ENCODE peak calls at places on chromosomes 5 and 9, in six cellular contexts. B, M, J, A, Y and H are unnamed samples.

GRCh38 chr5:134468921-134469400 is 56.5 kb upstream of the JADE2 start:
- DNase-seq in A (no peak), M (no peak), Y (no peak), B (no peak), J (no peak), H (no peak)

GRCh38 chr5:36688722-36689121 is 82.3 kb downstream of the SLC1A3 start:
- DNase-seq in A (no peak), Y (no peak), M (no peak), J (peak; percentile 40), B (no peak), H (no peak)

GRCh38 chr5:44953078-44953477 is 144.3 kb downstream of the MRPS30 start:
- DNase-seq in A (no peak), M (no peak), Y (no peak), B (no peak), J (no peak), H (no peak)

GRCh38 chr9:87844471-87844870 is 38.2 kb upstream of the SPATA31E1 start:
- DNase-seq in B (no peak), J (no peak), Y (no peak), M (no peak), A (no peak), H (no peak)

GRCh38 chr5:131749138-131749537 is 47.7 kb downstream of the FNIP1 start:
- DNase-seq in M (no peak), J (no peak), B (no peak), A (no peak), Y (no peak), H (no peak)

GRCh38 chr5:160188151-160188967 is 40.9 kb upstream of the FABP6 start:
- DNase-seq in Y (no peak), A (peak; percentile 48), J (peak; percentile 78), B (peak; percentile 64), M (no peak), H (peak; percentile 83)

GRCh38 chr5:177133845-177134652 is 476 bp downstream of the NSD1 start:
- DNase-seq in J (no peak), A (peak; percentile 58), M (no peak), Y (peak; percentile 36), B (peak; percentile 43), H (peak; percentile 56)

GRCh38 chr5:167764650-167765289 is 526.7 kb upstream of the WWC1 start:
- DNase-seq in B (no peak), M (no peak), Y (no peak), J (no peak), A (no peak), H (no peak)

GRCh38 chr9:114849450-114849849 is 43.6 kb upstream of the TNFSF15 start:
- DNase-seq in M (no peak), Y (no peak), A (no peak), B (no peak), J (no peak), H (no peak)

GRCh38 chr5:149114403-149115312 is 26.6 kb upstream of the ABLIM3 start:
- DNase-seq in A (no peak), M (peak; percentile 50), J (peak; percentile 82), Y (no peak), B (peak; percentile 23), H (peak; percentile 69)

GRCh38 chr9:97220894-97221477 is 86.5 kb upstream of the CCDC180 start:
- DNase-seq in A (peak; percentile 10), J (no peak), Y (no peak), M (no peak), B (no peak), H (no peak)

GRCh38 chr5:17365756-17366155 is 132.3 kb upstream of the TAF11L2 start:
- DNase-seq in J (peak; percentile 64), Y (no peak), M (no peak), B (no peak), A (no peak), H (no peak)

GRCh38 chr5:80318212-80318611 is 1.6 kb upstream of the SPZ1 start:
- DNase-seq in J (no peak), Y (no peak), B (peak; percentile 50), A (no peak), M (no peak), H (peak; percentile 22)

GRCh38 chr9:6414291-6414690 is 1.3 kb downstream of the UHRF2 start:
- DNase-seq in J (peak; percentile 36), M (no peak), A (no peak), Y (no peak), B (no peak), H (no peak)

GRCh38 chr5:58198330-58198729 is 261.6 kb downstream of the PLK2 start:
- DNase-seq in J (no peak), M (no peak), B (no peak), Y (no peak), A (no peak), H (no peak)

GRCh38 chr5:178238711-178239592 is 6.3 kb upstream of the PHYKPL start:
- DNase-seq in B (no peak), A (no peak), Y (no peak), M (no peak), J (peak; percentile 10), H (no peak)

GRCh38 chr9:107175826-107176500 is 107.1 kb upstream of the RAD23B start:
- DNase-seq in J (no peak), A (peak; percentile 31), B (no peak), Y (no peak), M (no peak), H (no peak)

GRCh38 chr5:141876628-141877477 is 1.4 kb downstream of the PCDH1 start:
- DNase-seq in A (no peak), Y (no peak), M (peak; percentile 48), B (no peak), J (no peak), H (no peak)

GRCh38 chr5:141878771-141879759 is 855 bp upstream of the PCDH1 start:
- DNase-seq in Y (peak; percentile 83), J (peak; percentile 96), A (peak; percentile 77), B (peak; percentile 84), M (peak; percentile 95), H (peak; percentile 92)

GRCh38 chr5:141878186-141878770 is at the start of gene PCDH1:
- DNase-seq in A (peak; percentile 55), M (peak; percentile 41), B (peak; percentile 22), Y (no peak), J (peak; percentile 60), H (peak; percentile 37)

GRCh38 chr5:141875795-141876627 is 2.2 kb downstream of the PCDH1 start:
- DNase-seq in Y (no peak), B (no peak), A (peak; percentile 39), M (no peak), J (peak; percentile 60), H (no peak)

GRCh38 chr5:141877478-141878185 is 578 bp downstream of the PCDH1 start:
- DNase-seq in Y (no peak), B (no peak), M (no peak), J (peak; percentile 52), A (no peak), H (no peak)
- H3K27ac ChIP-seq in Y (no peak overlapping the region), B (peak overlapping the region; percentile 59), M (peak overlapping the region; percentile 95), J (peak overlapping the region; percentile 69), A (peak overlapping the region; percentile 98), H (peak overlapping the region; percentile 51)

DNA sequence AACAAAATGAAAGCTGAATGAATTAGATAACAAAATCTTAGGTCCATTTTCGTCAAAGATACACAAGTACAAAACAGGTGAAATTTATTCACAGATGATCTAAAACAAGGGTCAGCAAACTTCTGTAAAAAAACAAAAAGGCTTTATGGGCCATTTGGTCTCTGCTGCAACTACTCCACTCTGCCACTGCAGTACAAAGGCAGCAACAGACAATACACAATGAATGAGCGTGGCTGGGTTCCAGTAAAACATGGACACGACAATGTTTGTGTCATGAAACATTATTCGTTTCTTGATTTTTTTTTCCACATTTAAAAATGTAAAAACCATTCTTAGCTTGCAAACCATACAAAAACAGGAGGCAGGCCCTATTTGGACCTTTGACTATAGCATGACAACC is 71.9 kb downstream of the ECPAS start:
- DNase-seq in A (no peak), B (no peak), J (no peak), Y (no peak), M (no peak), H (no peak)
- H3K4me1 ChIP-seq in A (no peaks in the 10 kb centered on the region), B (no peaks in the 10 kb centered on the region), J (no peaks in the 10 kb centered on the region), Y (no peaks in the 10 kb centered on the region), M (no peaks in the 10 kb centered on the region), H (no peaks in the 10 kb centered on the region)

GRCh38 chr9:92600742-92601261 is 65.0 kb upstream of the ECM2 start:
- DNase-seq in M (no peak), Y (no peak), J (no peak), A (no peak), B (no peak), H (no peak)

GRCh38 chr9:92600075-92600741 is 64.4 kb upstream of the ECM2 start:
- DNase-seq in Y (no peak), B (no peak), M (no peak), A (no peak), J (no peak), H (no peak)

GRCh38 chr9:92592946-92593860 is 57.4 kb upstream of the ECM2 start:
- DNase-seq in Y (no peak), J (no peak), M (no peak), A (no peak), B (no peak), H (no peak)

GRCh38 chr9:92603100-92603499 is 66.8 kb downstream of the IPPK start:
- DNase-seq in A (no peak), Y (no peak), M (no peak), B (no peak), J (no peak), H (no peak)

GRCh38 chr9:92598382-92598781 is 62.6 kb upstream of the ECM2 start:
- DNase-seq in Y (no peak), A (no peak), M (no peak), B (no peak), J (no peak), H (no peak)
- H3K27ac ChIP-seq in Y (no peak overlapping the region), A (peak overlapping the region; percentile 71), M (peak overlapping the region; percentile 48), B (peak overlapping the region; percentile 59), J (no peak overlapping the region), H (peak overlapping the region; percentile 59)

GRCh38 chr9:136666364-136667216 is 3.9 kb downstream of the EGFL7 start:
- DNase-seq in A (no peak), M (no peak), B (no peak), Y (no peak), J (no peak), H (no peak)

GRCh38 chr9:136669791-136670464 is 7.2 kb downstream of the EGFL7 start:
- DNase-seq in M (no peak), A (no peak), Y (no peak), J (no peak), B (no peak), H (no peak)

GRCh38 chr9:136668983-136669790 is 6.5 kb downstream of the EGFL7 start:
- DNase-seq in Y (no peak), B (no peak), M (no peak), J (no peak), A (no peak), H (no peak)

GRCh38 chr9:136667217-136667939 is 4.7 kb downstream of the EGFL7 start:
- DNase-seq in B (no peak), A (no peak), J (no peak), Y (no peak), M (no peak), H (no peak)

DNA sequence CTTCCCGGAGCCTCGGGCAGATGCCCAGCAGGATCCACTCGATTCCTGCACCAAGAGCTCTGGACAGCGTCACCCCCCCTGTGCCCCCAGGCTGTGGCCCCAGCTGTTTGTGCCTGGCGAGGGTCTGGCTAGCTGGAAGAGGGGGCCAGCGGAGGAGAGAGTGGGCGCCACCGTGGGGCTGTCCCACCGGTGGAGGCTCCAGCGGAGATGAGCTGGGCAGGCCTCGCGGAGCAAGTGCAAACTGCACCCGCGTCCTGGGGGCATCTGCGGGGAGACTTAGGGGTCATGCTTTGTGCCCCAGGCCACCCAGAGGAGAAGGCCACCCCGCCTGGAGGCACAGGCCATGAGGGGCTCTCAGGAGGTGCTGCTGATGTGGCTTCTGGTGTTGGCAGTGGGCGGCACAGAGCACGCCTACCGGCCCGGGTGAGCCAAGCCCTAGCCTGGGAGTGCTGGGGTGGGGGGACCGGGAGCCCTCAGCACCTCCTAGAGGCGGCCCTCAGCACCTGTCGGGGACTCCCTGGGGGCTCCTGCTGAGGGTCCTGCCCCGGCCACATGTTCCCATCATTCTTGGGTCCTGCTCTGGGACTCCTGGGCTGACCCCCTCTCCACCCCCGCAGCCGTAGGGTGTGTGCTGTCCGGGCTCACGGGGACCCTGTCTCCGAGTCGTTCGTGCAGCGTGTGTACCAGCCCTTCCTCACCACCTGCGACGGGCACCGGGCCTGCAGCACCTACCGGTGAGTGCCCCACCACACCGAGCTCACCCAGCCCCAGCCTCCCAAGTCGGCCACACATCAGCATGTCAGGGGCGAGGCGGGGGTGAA is 5.4 kb downstream of the EGFL7 start:
- DNase-seq in M (no peak), J (no peak), Y (no peak), A (no peak), B (no peak), H (no peak)
- H3K4me1 ChIP-seq in M (peaks cover 4% of the 10 kb centered on the region), J (no peaks in the 10 kb centered on the region), Y (peaks cover 6% of the 10 kb centered on the region), A (peaks cover 22% of the 10 kb centered on the region), B (peaks cover 18% of the 10 kb centered on the region), H (no peaks in the 10 kb centered on the region)